ENCODE peak calls at places on chromosomes 16 and 17, in four cellular contexts. N, A, P and G are unnamed samples.

GRCh38 chr16:87145181-87146176 is 171.7 kb downstream of the C16orf95 start:
- ATAC-seq in P (no peak), N (no peak), A (no peak), G (no peak)

GRCh38 chr17:39132192-39132600 is 19.2 kb downstream of the PLXDC1 start:
- ATAC-seq in A (peak), P (peak), N (no peak), G (peak)

GRCh38 chr17:29060475-29060874 is 17.5 kb downstream of the PIPOX start:
- ATAC-seq in N (no peak), A (no peak), P (peak), G (no peak)

GRCh38 chr16:55665511-55665910 is 9.7 kb downstream of the SLC6A2 start:
- ATAC-seq in N (no peak), A (no peak), P (no peak), G (no peak)

GRCh38 chr16:70632273-70632672 is 14.1 kb upstream of the IL34 start:
- ATAC-seq in N (no peak), A (no peak), P (no peak), G (no peak)

GRCh38 chr16:57409870-57410585 is 5.5 kb downstream of the CCL17 start:
- ATAC-seq in N (no peak), P (peak), A (no peak), G (no peak)

GRCh38 chr17:38558751-38559024 is 47.1 kb downstream of the SRCIN1 start:
- ATAC-seq in P (no peak), N (peak), A (no peak), G (no peak)

GRCh38 chr16:88302666-88303065 is 80.1 kb upstream of the ZNF469 start:
- ATAC-seq in N (no peak), P (no peak), A (no peak), G (no peak)

GRCh38 chr16:1564325-1564724 is 30.9 kb downstream of the TMEM204 start:
- ATAC-seq in P (no peak), N (no peak), A (no peak), G (no peak)

GRCh38 chr16:85302848-85303353 is 190.6 kb upstream of the CIBAR2 start:
- ATAC-seq in N (no peak), P (no peak), A (no peak), G (no peak)

GRCh38 chr16:85369741-85370528 is 243.2 kb upstream of the GSE1 start:
- ATAC-seq in A (peak), P (peak), N (peak), G (peak)

GRCh38 chr17:2693561-2694380 is 17.8 kb downstream of the CLUH start:
- ATAC-seq in N (no peak), A (no peak), P (no peak), G (no peak)

GRCh38 chr17:67570797-67571196 is 146.9 kb upstream of the NOL11 start:
- ATAC-seq in N (no peak), P (no peak), A (no peak), G (no peak)

GRCh38 chr16:56330476-56330875 is 94.9 kb downstream of the AMFR start:
- ATAC-seq in P (no peak), A (no peak), N (no peak), G (no peak)

GRCh38 chr17:1965556-1966273 is 59.4 kb downstream of the RTN4RL1 start:
- ATAC-seq in A (peak), P (no peak), N (no peak), G (no peak)

GRCh38 chr17:32525116-32525515 is 38.3 kb downstream of the CDK5R1 start:
- ATAC-seq in N (no peak), A (no peak), P (no peak), G (no peak)

GRCh38 chr17:49752508-49752907 is 11.4 kb downstream of the FAM117A start:
- ATAC-seq in P (no peak), A (no peak), N (no peak), G (no peak)
- H3K4me3 ChIP-seq in P (no peak), A (no peak), N (no peak), G (no peak)

GRCh38 chr16:22206847-22207714 is 1.0 kb downstream of the EEF2K start:
- ATAC-seq in A (peak), N (peak), P (peak), G (peak)

GRCh38 chr16:22206013-22206846 is at the start of gene EEF2K:
- ATAC-seq in A (peak), N (peak), P (peak), G (peak)

GRCh38 chr16:22210285-22210684 is 4.2 kb downstream of the EEF2K start:
- ATAC-seq in A (no peak), N (no peak), P (no peak), G (no peak)

GRCh38 chr16:22205577-22206012 is 483 bp upstream of the EEF2K start:
- ATAC-seq in A (no peak), P (no peak), N (no peak), G (no peak)

GRCh38 chr16:22207715-22208360 is 1.8 kb downstream of the EEF2K start:
- ATAC-seq in N (no peak), P (no peak), A (no peak), G (no peak)
- H3K4me3 ChIP-seq in N (peak), P (peak), A (peak), G (peak)

DNA sequence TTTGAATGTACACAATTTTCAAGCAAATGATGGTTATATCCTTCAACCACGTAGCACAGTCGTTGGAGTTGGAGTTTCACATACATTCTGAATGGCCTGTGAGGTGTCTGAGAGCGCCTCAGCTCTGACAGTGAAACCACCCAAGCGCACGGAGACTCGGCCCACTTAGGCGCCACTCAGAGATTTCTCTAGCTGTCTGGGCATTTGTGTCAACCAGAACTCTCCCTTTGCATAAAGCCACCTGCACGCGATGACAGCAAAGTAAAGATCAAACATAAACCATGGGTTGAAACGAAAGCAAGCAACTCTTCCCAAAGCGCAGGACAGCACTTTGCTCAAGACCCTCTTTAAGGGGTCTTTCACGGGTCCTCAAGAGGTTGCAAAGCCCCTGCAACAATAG is 543 bp downstream of the SLC6A4 start:
- ATAC-seq in A (no peak), N (no peak), P (no peak), G (no peak)
- H3K4me3 ChIP-seq in A (peak), N (peak), P (peak), G (no peak)

GRCh38 chr16:83051451-83051850 is 424.7 kb downstream of the CDH13 start:
- ATAC-seq in N (no peak), A (no peak), P (no peak), G (no peak)

GRCh38 chr16:83058376-83058775 is 431.6 kb downstream of the CDH13 start:
- ATAC-seq in P (no peak), A (no peak), N (no peak), G (no peak)

GRCh38 chr16:83059237-83059636 is 432.5 kb downstream of the CDH13 start:
- ATAC-seq in A (no peak), P (no peak), N (no peak), G (no peak)

DNA sequence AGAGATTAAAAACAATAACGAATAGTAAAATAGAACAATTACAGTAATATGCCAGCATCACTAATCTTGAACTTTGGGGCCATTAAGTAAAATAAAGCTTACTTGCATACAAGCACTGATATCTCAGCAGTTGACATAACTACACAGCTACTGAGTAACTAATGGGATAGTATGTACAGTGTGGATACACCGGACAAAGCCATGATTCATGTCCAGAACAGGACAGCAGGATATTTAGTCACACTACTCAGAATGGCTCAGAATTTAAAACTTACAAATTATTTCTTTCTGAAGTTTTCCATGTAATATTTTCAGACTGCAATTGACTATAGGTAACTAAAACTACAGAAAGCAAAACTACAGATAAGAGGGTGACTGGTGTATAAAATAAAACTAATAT is 427.5 kb downstream of the CDH13 start:
- ATAC-seq in A (no peak), P (no peak), N (no peak), G (no peak)
- H3K4me3 ChIP-seq in A (no peak), P (no peak), N (no peak), G (no peak)

DNA sequence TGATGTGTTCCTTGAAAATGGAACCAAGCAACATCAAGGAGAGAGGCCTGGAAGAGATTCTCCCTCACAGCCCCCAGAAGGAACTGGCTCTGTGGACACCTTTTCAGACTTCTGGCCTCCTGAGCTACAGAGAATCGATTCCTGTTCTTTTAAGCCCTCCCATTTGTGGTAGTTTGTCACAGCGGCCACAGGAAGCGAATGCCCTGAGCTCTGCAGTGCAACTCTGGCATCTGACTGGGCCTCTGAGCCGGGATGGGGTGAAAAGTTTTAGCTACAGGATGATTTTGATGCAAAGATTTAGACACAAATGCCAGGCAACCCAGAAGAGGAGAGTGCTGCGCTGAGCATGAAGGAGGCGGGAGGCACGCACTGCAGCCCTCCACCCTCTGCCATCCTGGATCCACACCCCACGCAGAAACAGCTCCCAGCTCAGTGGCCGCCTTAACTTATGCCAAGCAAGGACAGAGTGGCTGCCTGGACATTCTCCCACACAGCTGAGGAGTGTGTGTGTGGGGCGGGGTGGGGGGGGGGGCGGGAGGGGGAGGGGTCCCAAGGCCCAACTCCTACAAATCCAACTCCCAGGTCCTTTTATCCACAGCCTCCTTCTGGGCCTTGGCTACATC is 2.2 kb downstream of the TIMP2 start:
- ATAC-seq in P (no peak), N (no peak), A (no peak), G (no peak)
- H3K4me3 ChIP-seq in P (no peak), N (no peak), A (peak), G (peak)

DNA sequence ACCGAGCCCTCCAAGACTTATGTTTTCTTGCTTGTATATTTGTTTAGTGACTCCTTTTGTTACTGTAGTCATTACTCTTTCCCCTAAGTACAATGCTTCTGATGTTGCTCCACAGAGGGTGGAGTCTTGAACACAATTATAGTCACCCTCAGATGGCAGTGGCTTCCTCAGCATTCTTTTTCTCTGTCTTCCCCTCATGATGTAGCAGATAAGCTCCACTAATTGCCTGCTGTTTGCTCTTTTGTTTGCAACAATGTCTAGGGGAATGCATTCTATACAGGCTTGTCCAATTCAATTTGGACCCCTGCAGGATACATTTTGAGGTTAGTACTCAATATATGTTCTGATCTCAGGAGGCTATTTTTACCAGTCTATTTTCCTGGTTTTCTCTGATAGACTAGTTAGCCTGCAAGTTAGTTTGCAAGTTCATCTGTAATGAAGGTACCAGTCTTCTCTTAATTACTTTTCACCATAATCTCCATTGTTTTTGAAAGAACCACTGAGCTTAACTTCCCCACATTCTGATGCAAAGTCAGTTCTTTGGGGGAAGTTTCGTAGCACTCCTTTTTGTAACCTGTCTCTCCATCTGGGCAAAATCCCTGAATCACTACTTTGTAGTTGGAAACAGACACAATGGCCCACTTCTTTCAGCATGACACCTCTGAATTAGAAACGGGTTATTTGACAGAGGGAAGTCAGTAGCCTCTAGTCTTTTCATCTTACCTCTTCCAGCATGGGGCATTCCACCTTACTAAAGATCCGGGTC is 1509.2 kb downstream of the CDH11 start:
- ATAC-seq in A (no peak), P (no peak), N (no peak), G (no peak)
- H3K4me3 ChIP-seq in A (no peak), P (no peak), N (no peak), G (no peak)

DNA sequence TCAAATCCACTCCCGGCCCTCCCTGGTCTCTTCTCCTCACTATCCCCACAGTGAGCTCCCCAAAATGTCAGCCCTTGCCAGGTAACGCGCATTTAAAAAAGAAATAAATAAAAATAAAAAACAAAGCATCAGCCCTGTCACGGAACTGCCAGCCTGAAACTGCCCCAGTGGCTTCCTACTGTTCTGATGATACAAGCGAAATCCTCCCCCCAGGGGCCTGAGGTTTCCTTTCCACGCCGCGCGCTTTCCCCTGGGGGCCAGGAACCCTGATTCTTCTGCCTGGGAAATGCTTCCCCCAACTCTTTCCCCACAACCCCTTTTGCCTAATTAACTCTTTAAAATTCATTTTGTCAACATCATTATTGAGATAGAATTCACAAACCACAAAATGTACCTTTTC is 12.2 kb upstream of the RPH3AL start:
- ATAC-seq in N (no peak), P (no peak), A (no peak), G (no peak)
- H3K4me3 ChIP-seq in N (no peak), P (no peak), A (no peak), G (no peak)